ENCODE peak calls at places on chromosomes 11 and 22, in ten cellular contexts. N, C, E, B, M, G, J, A, Y and Q are unnamed samples.

GRCh38 chr11:77069336-77069968 is 2.7 kb downstream of the CAPN5 start:
- DNase-seq in A (no peak), B (no peak), M (no peak), G (no peak), N (peak), Y (no peak), C (no peak), J (no peak), E (no peak), Q (no peak)

GRCh38 chr11:48210052-48210451 is 6.6 kb upstream of the OR4B1 start:
- DNase-seq in B (no peak), N (no peak), C (no peak), A (peak), G (no peak), Y (peak), M (no peak), E (no peak), J (no peak), Q (no peak)

GRCh38 chr11:71067753-71068152 is 184.6 kb downstream of the SHANK2 start:
- DNase-seq in N (no peak), M (no peak), Y (no peak), J (no peak), A (no peak), C (no peak), B (no peak), G (no peak), E (no peak), Q (no peak)

GRCh38 chr11:32052218-32052617 is 38.7 kb upstream of the RCN1 start:
- DNase-seq in A (peak), G (peak), M (peak), N (peak), J (peak), C (peak), Y (peak), B (peak), E (no peak), Q (no peak)

GRCh38 chr22:41696714-41697113 is 2.6 kb upstream of the MEI1 start:
- DNase-seq in N (no peak), G (no peak), M (no peak), Y (no peak), B (no peak), E (no peak), J (no peak), A (no peak), C (no peak), Q (no peak)

GRCh38 chr11:67372993-67373915 is at the start of gene CLCF1:
- DNase-seq in B (peak), Y (peak), J (no peak), A (no peak), M (peak), E (no peak), G (no peak), C (no peak), N (peak), Q (no peak)

GRCh38 chr11:128905345-128906184 is 14.4 kb downstream of the KCNJ5 start:
- DNase-seq in N (peak), B (peak), E (no peak), J (peak), G (no peak), Y (no peak), C (no peak), A (peak), M (no peak), Q (no peak)

GRCh38 chr11:90294526-90294925 is 71.7 kb upstream of the CHORDC1 start:
- DNase-seq in Y (no peak), G (no peak), B (no peak), E (no peak), J (no peak), M (no peak), N (no peak), C (no peak), A (no peak), Q (no peak)

GRCh38 chr11:1832989-1833365 is 1.8 kb upstream of the SYT8 start:
- DNase-seq in J (no peak), N (no peak), B (peak), Y (no peak), A (no peak), E (no peak), G (no peak), C (no peak), M (no peak), Q (no peak)

GRCh38 chr11:102762414-102762813 is 18.0 kb downstream of the MMP10 start:
- DNase-seq in A (peak), B (no peak), G (no peak), M (no peak), J (no peak), C (no peak), Y (peak), E (no peak), N (no peak), Q (no peak)

GRCh38 chr11:9530020-9530628 is 43.3 kb upstream of the WEE1 start:
- DNase-seq in G (no peak), C (no peak), A (no peak), J (no peak), M (no peak), N (no peak), Y (no peak), E (no peak), B (no peak), Q (no peak)

GRCh38 chr22:32852346-32853251 is 51.1 kb downstream of the TIMP3 start:
- DNase-seq in C (no peak), B (peak), J (no peak), M (no peak), E (no peak), A (no peak), Y (peak), N (no peak), G (peak), Q (no peak)

GRCh38 chr11:85626496-85626895 is 648 bp downstream of the DLG2 start:
- DNase-seq in E (no peak), A (no peak), G (no peak), J (no peak), Y (no peak), N (no peak), C (peak), M (no peak), B (no peak), Q (no peak)

GRCh38 chr11:95536049-95536448 is 253.5 kb downstream of the FAM76B start:
- DNase-seq in N (no peak), E (no peak), G (no peak), Y (no peak), A (no peak), J (no peak), C (no peak), M (no peak), B (no peak), Q (no peak)

GRCh38 chr11:33753304-33753703 is 17.1 kb upstream of the CD59 start:
- DNase-seq in C (no peak), G (no peak), E (peak), Y (peak), A (no peak), J (no peak), N (no peak), B (no peak), M (no peak), Q (no peak)